ENCODE peak calls at places on chromosomes 2 and 18, in seven cellular contexts. Z, O, X, Q, R, K and U are unnamed samples.

GRCh38 chr2:40361478-40361877 is 90.4 kb downstream of the SLC8A1 start:
- DNase-seq in Z (no peak), O (no peak), X (no peak), Q (no peak), R (no peak), K (no peak), U (no peak)

GRCh38 chr18:2147424-2147823 is 423.9 kb downstream of the METTL4 start:
- DNase-seq in Z (no peak), O (no peak), X (no peak), Q (no peak), R (peak; percentile 1), K (peak; percentile 4), U (no peak)

GRCh38 chr2:145827235-145827634 is 1307.3 kb upstream of the ZEB2 start:
- DNase-seq in Z (no peak), O (no peak), X (no peak), Q (no peak), R (no peak), K (no peak), U (no peak)

GRCh38 chr2:240632291-240632670 is 7.0 kb downstream of the GPR35 start:
- DNase-seq in Z (no peak), O (no peak), X (no peak), Q (peak; percentile 70), R (no peak), K (no peak), U (no peak)

GRCh38 chr2:50346104-50346503 is 685.8 kb downstream of the NRXN1 start:
- DNase-seq in Z (no peak), O (no peak), X (no peak), Q (no peak), R (no peak), K (no peak), U (no peak)

GRCh38 chr2:45874324-45874723 is 222.8 kb downstream of the PRKCE start:
- DNase-seq in Z (no peak), O (no peak), X (no peak), Q (peak; percentile 78), R (no peak), K (no peak), U (no peak)

GRCh38 chr2:107621186-107621835 is 205.4 kb upstream of the RGPD4 start:
- DNase-seq in Z (no peak), O (no peak), X (no peak), Q (no peak), R (no peak), K (no peak), U (no peak)

GRCh38 chr18:75132068-75132467 is 76.9 kb downstream of the PTGR3 start:
- DNase-seq in Z (no peak), O (no peak), X (no peak), Q (peak; percentile 12), R (no peak), K (no peak), U (no peak)

GRCh38 chr2:139609109-139609508 is 828.9 kb upstream of the NXPH2 start:
- DNase-seq in Z (no peak), O (no peak), X (no peak), Q (no peak), R (no peak), K (no peak), U (no peak)

GRCh38 chr2:178208336-178208735 is 14.0 kb downstream of the OSBPL6 start:
- DNase-seq in Z (no peak), O (no peak), X (no peak), Q (no peak), R (no peak), K (no peak), U (no peak)

GRCh38 chr18:13026583-13027270 is 35.6 kb downstream of the CEP192 start:
- DNase-seq in Z (no peak), O (no peak), X (no peak), Q (no peak), R (peak; percentile 26), K (peak; percentile 74), U (no peak)

GRCh38 chr2:69054431-69054830 is 41.5 kb downstream of the ANTXR1 start:
- DNase-seq in Z (no peak), O (no peak), X (no peak), Q (no peak), R (peak; percentile 45), K (peak; percentile 42), U (peak; percentile 58)

GRCh38 chr2:192286093-192286701 is 91.5 kb upstream of the TMEFF2 start:
- DNase-seq in Z (no peak), O (peak; percentile 24), X (no peak), Q (no peak), R (peak; percentile 31), K (peak; percentile 83), U (no peak)

GRCh38 chr2:147310335-147311057 is 534.3 kb upstream of the ACVR2A start:
- DNase-seq in Z (no peak), O (no peak), X (no peak), Q (no peak), R (no peak), K (no peak), U (no peak)